ENCODE peak calls at places on chromosomes 4 and X, in five cellular contexts. W is PC-3, A is tibial artery, R is IMR-90, M is endothelial cell of umbilical vein. E is an unnamed sample.

GRCh38 chr4:102501176-102501634 is at the start of gene NFKB1:
- DNase-seq in W (peak), M (peak), R (peak), A (peak), E (peak)

GRCh38 chrX:14056201-14056600 is 26.5 kb upstream of the GEMIN8 start:
- DNase-seq in W (no peak), R (peak), M (no peak), A (no peak), E (no peak)

GRCh38 chrX:7132335-7133035 is 15.0 kb upstream of the STS start:
- DNase-seq in R (peak), A (no peak), W (peak), M (peak), E (no peak)

GRCh38 chr4:78560296-78560963 is 8.9 kb downstream of the ANXA3 start:
- DNase-seq in M (peak), A (no peak), W (peak), R (peak), E (no peak)

GRCh38 chr4:91963489-91963888 is 340.3 kb upstream of the GRID2 start:
- DNase-seq in W (peak), A (no peak), M (no peak), R (peak), E (no peak)

GRCh38 chr4:53586121-53586816 is 5.0 kb downstream of the LNX1 start:
- DNase-seq in M (no peak), R (peak), A (no peak), W (peak), E (no peak)

GRCh38 chr4:138263438-138263837 is 21.3 kb upstream of the SLC7A11 start:
- DNase-seq in R (peak), W (no peak), M (no peak), A (no peak), E (no peak)

GRCh38 chr4:56570041-56570440 is 64.5 kb downstream of the ARL9 start:
- DNase-seq in A (no peak), W (peak), R (peak), M (no peak), E (no peak)

GRCh38 chr4:38313175-38313574 is 350.8 kb upstream of the KLF3 start:
- DNase-seq in M (no peak), A (no peak), R (no peak), W (no peak), E (no peak)

GRCh38 chrX:97539970-97540519 is 656.3 kb downstream of the RPA4 start:
- DNase-seq in W (no peak), M (peak), R (peak), A (no peak), E (no peak)

GRCh38 chr4:6953751-6954380 is 44.2 kb downstream of the TBC1D14 start:
- DNase-seq in W (no peak), A (peak), M (no peak), R (peak), E (no peak)

GRCh38 chr4:29304595-29304994 is 1415.6 kb upstream of the PCDH7 start:
- DNase-seq in M (no peak), A (no peak), R (peak), W (no peak), E (no peak)

GRCh38 chr4:102430511-102430910 is 70.6 kb upstream of the NFKB1 start:
- DNase-seq in W (peak), M (peak), R (peak), A (no peak), E (no peak)

GRCh38 chrX:318068-318738 is 393 bp downstream of the GTPBP6 start:
- DNase-seq in R (peak), M (peak), W (peak), A (peak), E (no peak)

GRCh38 chr4:11782859-11783258 is 354.2 kb upstream of the HS3ST1 start:
- DNase-seq in W (no peak), M (no peak), A (no peak), R (no peak), E (no peak)

GRCh38 chr4:158996669-158997074 is 106.2 kb upstream of the RAPGEF2 start:
- DNase-seq in A (no peak), R (peak), W (peak), M (peak), E (no peak)

GRCh38 chr4:82903737-82904136 is 3.2 kb downstream of the THAP9 start:
- DNase-seq in R (no peak), M (no peak), A (no peak), W (no peak), E (no peak)

GRCh38 chr4:94931626-94932025 is 173.9 kb downstream of the BMPR1B start:
- DNase-seq in A (no peak), W (no peak), R (no peak), M (no peak), E (no peak)

GRCh38 chr4:80362578-80363181 is 27.1 kb downstream of the CFAP299 start:
- DNase-seq in W (peak), M (peak), A (no peak), R (peak), E (no peak)

GRCh38 chr4:133801858-133802257 is 399.7 kb downstream of the PABPC4L start:
- DNase-seq in R (no peak), A (no peak), W (no peak), M (peak), E (no peak)

GRCh38 chr4:112185740-112186670 is 40.8 kb downstream of the FAM241A start:
- DNase-seq in R (no peak), W (no peak), M (no peak), A (no peak), E (no peak)

GRCh38 chr4:113683143-113683542 is 78.4 kb downstream of the CAMK2D start:
- DNase-seq in M (no peak), R (no peak), A (no peak), W (no peak), E (no peak)

GRCh38 chr4:16431871-16432270 is 205.6 kb upstream of the TAPT1 start:
- DNase-seq in M (no peak), A (no peak), R (no peak), W (no peak), E (no peak)

GRCh38 chr4:47531241-47531953 is 46.3 kb downstream of the ATP10D start:
- DNase-seq in R (peak), W (peak), M (peak), A (no peak), E (no peak)

GRCh38 chr4:181688416-181688815 is 554.8 kb upstream of the TENM3 start:
- DNase-seq in A (no peak), W (no peak), M (no peak), R (peak), E (no peak)

GRCh38 chrX:116240446-116240845 is 69.9 kb downstream of the AGTR2 start:
- DNase-seq in R (no peak), M (no peak), A (no peak), W (peak), E (no peak)

GRCh38 chr4:47084111-47084510 is 52.7 kb downstream of the GABRB1 start:
- DNase-seq in R (no peak), W (no peak), M (no peak), A (no peak), E (no peak)

DNA sequence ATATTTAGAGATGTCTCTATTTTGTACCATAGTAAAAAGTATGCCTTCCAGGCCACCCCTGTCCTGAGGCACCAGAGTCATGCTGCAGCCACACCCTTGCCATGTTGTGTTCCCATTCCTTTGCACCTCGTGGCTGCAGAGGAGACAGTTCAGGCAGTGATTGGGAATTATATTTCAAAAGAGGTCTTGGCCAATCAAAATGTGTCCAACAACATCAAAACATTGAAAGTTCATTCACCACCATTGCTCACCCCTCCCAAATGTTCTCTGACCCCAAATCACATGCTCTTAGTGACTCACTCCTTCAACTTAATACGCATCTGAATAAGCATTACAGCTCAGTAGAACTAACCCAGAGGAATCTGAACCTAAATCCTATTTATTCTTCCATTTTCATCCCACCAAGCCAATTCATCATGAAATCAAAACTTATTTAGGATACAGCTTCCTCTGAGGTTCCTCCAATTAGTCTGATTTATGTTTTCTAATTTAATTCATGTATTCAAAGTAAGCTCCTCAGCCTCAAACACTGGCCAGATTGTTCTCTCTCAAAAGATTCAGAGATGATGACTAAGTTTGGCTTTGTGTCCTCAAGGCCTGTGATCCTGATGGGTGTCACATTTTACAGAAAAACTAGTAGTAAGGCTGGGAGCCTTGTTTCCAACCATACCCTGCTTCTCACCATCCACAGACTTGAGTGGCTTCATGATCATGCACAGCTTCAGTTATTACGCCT is 323.2 kb upstream of the INTU start:
- DNase-seq in M (no peak), R (peak), A (peak), W (no peak), E (no peak)
- H3K27ac ChIP-seq in M (no peak), R (no peak), A (no peak), W (no peak), E (no peak)

DNA sequence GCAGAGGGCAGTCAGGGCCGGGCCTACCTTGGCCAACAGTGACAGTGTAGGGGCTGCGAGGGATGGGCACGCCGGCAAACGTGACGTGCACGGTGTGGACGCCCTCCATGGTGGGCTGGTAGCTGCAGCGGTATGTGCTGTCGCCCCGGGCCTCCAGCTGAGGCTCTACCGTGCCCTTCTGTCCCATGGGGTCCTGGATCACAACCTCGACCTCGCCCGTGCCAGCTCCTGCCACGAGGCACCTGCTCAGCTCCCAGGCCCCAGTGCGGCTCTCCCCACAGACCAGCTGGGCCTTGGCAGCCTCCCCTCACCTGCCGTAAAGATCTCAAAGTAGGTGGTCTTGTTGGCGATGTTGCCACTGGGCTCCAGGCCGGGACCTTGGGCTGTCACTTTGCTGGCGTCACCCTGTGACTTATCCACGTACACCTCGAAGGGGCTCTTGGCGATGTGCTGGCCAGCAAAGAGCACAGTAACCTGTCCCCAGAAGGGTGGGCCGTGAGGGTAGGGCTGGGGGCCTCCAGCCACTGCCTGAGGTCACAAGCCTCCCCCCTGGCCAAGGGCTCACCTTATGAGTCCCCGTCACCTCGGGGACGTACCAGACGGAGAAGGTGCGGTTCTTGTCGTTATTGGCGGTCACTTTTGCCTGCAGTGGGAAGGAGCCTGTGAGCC is 8.3 kb downstream of the FLNA start:
- DNase-seq in W (no peak), A (no peak), R (no peak), M (no peak), E (no peak)
- H3K27ac ChIP-seq in W (no peak), A (peak), R (peak), M (no peak), E (peak)

GRCh38 chrX:1649623-1650022 is 34.8 kb downstream of the ASMT start:
- DNase-seq in M (no peak), R (no peak), W (no peak), A (no peak), E (no peak)
- H3K27ac ChIP-seq in M (no peak), R (no peak), W (no peak), A (no peak), E (no peak)

DNA sequence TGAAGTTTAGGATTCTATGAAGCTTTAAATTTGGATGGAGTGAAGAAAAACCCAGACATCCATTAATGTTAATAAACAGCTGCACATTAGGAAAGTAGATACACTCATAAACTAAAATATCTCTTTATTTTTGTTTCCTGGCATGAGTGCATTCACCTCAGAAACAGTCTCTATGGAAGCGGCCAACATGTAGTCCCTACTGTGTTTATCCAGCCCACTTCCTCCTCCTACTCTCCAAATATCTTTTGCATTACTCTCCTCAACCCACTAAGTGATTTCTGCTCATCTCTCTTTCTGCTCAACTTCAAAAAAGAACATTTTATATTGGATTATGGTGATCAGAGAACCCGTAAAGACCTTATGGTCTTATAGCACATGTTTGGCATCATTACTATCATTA is 180.3 kb upstream of the MXRA5 start:
- DNase-seq in R (peak), A (no peak), W (no peak), M (no peak), E (no peak)
- H3K27ac ChIP-seq in R (peak), A (no peak), W (no peak), M (no peak), E (no peak)

DNA sequence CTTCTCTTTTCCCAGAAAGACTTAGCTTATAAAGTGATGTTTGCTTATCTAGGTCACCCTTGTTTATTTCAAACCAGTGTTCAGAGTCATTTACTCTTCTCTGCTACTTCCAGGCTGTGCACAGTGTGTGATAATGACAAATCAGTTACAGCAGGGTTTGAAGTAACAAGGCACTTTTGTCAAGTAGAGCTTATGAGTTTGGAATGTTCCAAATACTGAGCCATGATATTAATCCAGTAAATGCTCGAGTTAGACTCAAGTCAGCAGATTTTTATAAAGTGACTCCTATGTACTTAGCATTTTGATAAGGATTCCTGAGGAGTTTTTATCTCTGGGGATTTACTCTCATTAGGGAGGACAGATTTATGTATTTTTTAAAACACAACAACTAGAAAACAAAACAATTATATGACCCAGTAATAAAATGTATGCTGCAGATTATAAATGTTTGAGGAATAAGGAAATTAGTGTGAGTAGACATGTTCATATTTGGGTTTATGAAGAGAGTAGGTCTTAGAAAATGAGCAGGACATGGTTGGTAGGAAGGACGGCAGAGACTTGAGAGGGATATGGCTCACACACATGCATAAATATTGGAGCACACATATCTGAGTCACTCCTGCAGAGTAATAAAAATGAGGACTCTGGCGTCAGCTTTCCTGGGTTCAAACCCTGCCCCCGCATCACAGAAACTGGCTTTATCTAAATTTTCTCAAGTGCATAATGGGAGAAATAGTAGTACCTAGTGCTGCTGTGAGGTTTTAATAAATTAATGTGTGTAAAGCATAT is 271.1 kb downstream of the FBXO8 start:
- DNase-seq in W (no peak), A (no peak), R (no peak), M (no peak), E (no peak)
- H3K27ac ChIP-seq in W (no peak), A (no peak), R (no peak), M (no peak), E (no peak)

DNA sequence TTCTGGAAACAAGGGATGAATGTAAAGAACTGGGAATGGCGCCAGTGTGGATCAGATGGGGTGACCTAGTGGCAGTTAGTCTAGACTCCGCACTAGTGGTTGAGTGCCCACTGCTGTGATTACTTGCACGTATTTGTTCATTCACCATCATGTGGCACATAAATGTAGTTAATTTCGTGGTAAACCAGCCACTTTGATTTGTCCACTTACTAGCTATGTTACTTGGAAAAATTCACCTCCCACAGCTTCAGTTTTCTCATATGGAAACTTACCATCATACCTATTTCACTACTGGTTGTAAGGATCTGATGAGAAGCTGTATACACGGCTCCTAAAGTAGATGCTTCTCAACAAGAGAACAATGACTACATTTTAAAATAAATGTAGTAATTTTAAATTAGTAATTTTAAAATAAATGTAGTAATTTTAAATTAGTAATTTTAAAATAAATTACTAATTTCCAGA is 394 bp upstream of the DYNLT3 start:
- DNase-seq in M (no peak), A (no peak), R (no peak), W (no peak), E (no peak)
- H3K27ac ChIP-seq in M (peak), A (peak), R (peak), W (peak), E (peak)

GRCh38 chr4:171814545-171814944 is 1.3 kb downstream of the GALNTL6 start:
- DNase-seq in W (no peak), R (no peak), A (no peak), M (no peak), E (no peak)

GRCh38 chr4:171813195-171813955 is at the start of gene GALNTL6:
- DNase-seq in R (no peak), W (no peak), A (no peak), M (no peak), E (no peak)

GRCh38 chr4:171817026-171817425 is 3.8 kb downstream of the GALNTL6 start:
- DNase-seq in M (no peak), W (no peak), R (no peak), A (no peak), E (no peak)

GRCh38 chr4:171809854-171810253 is 3.4 kb upstream of the GALNTL6 start:
- DNase-seq in R (no peak), M (no peak), W (no peak), A (no peak), E (no peak)

DNA sequence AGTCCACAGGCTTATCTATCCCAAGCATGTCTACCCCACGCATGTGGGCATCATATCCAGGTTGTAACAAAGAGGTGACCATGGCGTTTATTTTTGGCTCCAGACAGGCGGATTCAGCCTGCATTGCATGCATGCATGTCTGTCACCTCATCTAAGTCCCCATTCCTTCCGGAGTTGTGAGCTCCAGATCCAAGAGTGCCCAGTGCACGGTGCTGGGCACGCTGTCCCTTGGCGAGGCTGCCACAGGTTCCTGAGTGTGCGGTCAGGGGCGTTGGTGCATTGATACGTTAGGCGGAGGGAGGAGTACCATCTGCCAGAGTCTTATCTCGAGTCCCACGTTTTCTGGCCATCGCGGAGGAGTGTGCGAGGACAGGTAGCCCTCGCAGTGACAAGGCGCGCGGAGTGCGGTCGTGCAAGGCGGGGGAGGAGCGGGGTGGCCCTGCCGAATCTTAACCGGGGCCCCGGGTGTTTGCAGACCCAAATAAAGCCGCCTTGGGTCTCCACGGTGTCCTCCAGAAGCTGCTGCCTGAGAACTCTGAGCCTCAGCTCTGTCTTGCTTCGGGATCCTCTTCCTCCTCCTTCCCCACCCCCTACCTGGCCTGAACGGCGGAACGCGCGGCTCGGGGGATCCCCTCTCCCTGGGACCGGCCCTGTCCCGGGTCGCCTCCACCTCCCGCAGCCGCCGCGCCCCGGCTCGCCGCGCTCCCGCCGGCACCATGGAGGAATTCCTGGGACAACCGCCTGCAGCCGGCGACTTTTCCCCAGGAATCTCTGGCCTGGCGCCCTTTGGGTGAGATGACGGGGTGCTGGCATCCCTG is 618 bp upstream of the GALNTL6 start:
- DNase-seq in R (no peak), A (no peak), W (no peak), M (no peak), E (no peak)
- H3K27ac ChIP-seq in R (no peak), A (no peak), W (no peak), M (no peak), E (no peak)

E was measured in substantia nigra.